ENCODE peak calls at places on chromosomes 16 and 17, in seven cellular contexts. R, S, X, C, U, W and T are unnamed samples. For H3K4me1, the result is how much of the 10 kb centered on the place peaks cover.

GRCh38 chr16:74199066-74199841 is 97.4 kb upstream of the PSMD7 start:
- DNase-seq in U (no peak), R (no peak), S (no peak), W (no peak), X (no peak), C (no peak), T (peak)

GRCh38 chr16:89319883-89320716 is 102.6 kb downstream of the ZNF778 start:
- DNase-seq in C (no peak), R (peak), W (no peak), U (peak), X (peak), S (peak), T (peak)

GRCh38 chr17:27418366-27418615 is 38.0 kb upstream of the KSR1 start:
- DNase-seq in S (no peak), R (no peak), W (no peak), X (no peak), U (no peak), C (no peak), T (no peak)

GRCh38 chr17:47096343-47096742 is 92.8 kb downstream of the CDC27 start:
- DNase-seq in W (no peak), S (no peak), C (no peak), U (no peak), X (no peak), R (no peak), T (no peak)

GRCh38 chr16:71526111-71526998 is at the start of gene CHST4:
- DNase-seq in X (peak), R (no peak), U (no peak), C (no peak), W (no peak), S (no peak), T (no peak)

GRCh38 chr17:1126801-1127550 is 52.8 kb downstream of the ABR start:
- DNase-seq in X (no peak), S (no peak), U (no peak), C (no peak), W (no peak), R (no peak), T (no peak)

GRCh38 chr16:83393196-83393981 is 414.4 kb upstream of the HSBP1 start:
- DNase-seq in X (no peak), S (no peak), C (no peak), U (no peak), W (no peak), R (no peak), T (no peak)

GRCh38 chr16:12455287-12455798 is 348.3 kb downstream of the CPPED1 start:
- DNase-seq in X (peak), R (peak), S (peak), C (peak), U (peak), W (peak), T (peak)

GRCh38 chr17:30468465-30468864 is 8.7 kb upstream of the GOSR1 start:
- DNase-seq in W (no peak), R (no peak), C (no peak), U (no peak), X (no peak), S (no peak), T (no peak)

GRCh38 chr17:28406478-28406824 is 439 bp upstream of the SLC46A1 start:
- DNase-seq in W (no peak), C (peak), R (no peak), X (peak), S (no peak), U (no peak), T (no peak)

GRCh38 chr16:22206847-22207714 is 1.0 kb downstream of the EEF2K start:
- DNase-seq in X (peak), W (no peak), C (peak), S (peak), U (peak), R (peak), T (peak)

GRCh38 chr17:75704963-75705875 is 16.0 kb upstream of the ITGB4 start:
- DNase-seq in U (peak), C (no peak), X (no peak), R (no peak), W (no peak), S (no peak), T (no peak)

GRCh38 chr17:63700528-63701441 is 860 bp upstream of the LIMD2 start:
- DNase-seq in U (peak), S (peak), X (peak), C (peak), R (peak), W (no peak), T (peak)

GRCh38 chr17:47276868-47277267 is 23.2 kb downstream of the ITGB3 start:
- DNase-seq in C (peak), W (no peak), X (peak), U (no peak), R (no peak), S (no peak), T (peak)

GRCh38 chr17:1561420-1562177 is 993 bp downstream of the PITPNA start:
- DNase-seq in R (peak), U (peak), X (no peak), C (no peak), W (no peak), S (peak), T (peak)

GRCh38 chr17:8073627-8074485 is 13.7 kb downstream of the ALOX12B start:
- DNase-seq in X (peak), C (peak), R (peak), W (peak), U (peak), S (peak), T (peak)

GRCh38 chr17:63040816-63041215 is 74.8 kb downstream of the TANC2 start:
- DNase-seq in C (no peak), W (no peak), U (no peak), X (no peak), S (no peak), R (no peak), T (no peak)

GRCh38 chr17:5800646-5801045 is 216.3 kb upstream of the NLRP1 start:
- DNase-seq in U (no peak), X (peak), S (no peak), C (no peak), R (no peak), W (no peak), T (no peak)

GRCh38 chr17:33521784-33522183 is 228.7 kb upstream of the ASIC2 start:
- DNase-seq in X (peak), U (peak), C (peak), R (peak), S (no peak), W (no peak), T (peak)

GRCh38 chr16:28130099-28131088 is 66.9 kb upstream of the GSG1L start:
- DNase-seq in R (no peak), W (no peak), S (no peak), X (no peak), U (no peak), C (no peak), T (no peak)

GRCh38 chr17:64635647-64636305 is 26.3 kb downstream of the SMURF2 start:
- DNase-seq in W (no peak), X (no peak), R (no peak), S (no peak), U (no peak), C (no peak), T (no peak)

GRCh38 chr16:74635303-74635702 is 28.4 kb upstream of the GLG1 start:
- DNase-seq in C (no peak), R (no peak), W (no peak), S (no peak), X (no peak), U (no peak), T (peak)

GRCh38 chr16:58041628-58041955 is 16.0 kb downstream of the MMP15 start:
- DNase-seq in U (peak), X (no peak), C (no peak), S (no peak), R (peak), W (no peak), T (no peak)

GRCh38 chr16:52912565-52913173 is 140.0 kb downstream of the CHD9NB start:
- DNase-seq in X (peak), U (no peak), C (peak), R (peak), W (peak), S (no peak), T (peak)

GRCh38 chr17:37358098-37358829 is 17.5 kb upstream of the C17orf78 start:
- DNase-seq in W (no peak), C (peak), S (peak), U (no peak), R (peak), X (peak), T (peak)

GRCh38 chr16:22315979-22316378 is 18.8 kb downstream of the POLR3E start:
- DNase-seq in S (no peak), X (no peak), R (no peak), W (no peak), C (no peak), U (no peak), T (peak)

GRCh38 chr17:43025290-43025657 is 243 bp downstream of the RND2 start:
- DNase-seq in U (no peak), R (no peak), W (no peak), C (no peak), X (no peak), S (no peak), T (no peak)

GRCh38 chr17:43027091-43028032 is 2.3 kb downstream of the RND2 start:
- DNase-seq in U (no peak), X (no peak), S (no peak), R (no peak), W (no peak), C (no peak), T (no peak)

GRCh38 chr17:43026610-43027009 is 1.6 kb downstream of the RND2 start:
- DNase-seq in R (no peak), X (no peak), C (no peak), U (no peak), W (no peak), S (no peak), T (no peak)

GRCh38 chr17:43025766-43026537 is 921 bp downstream of the RND2 start:
- DNase-seq in S (no peak), U (no peak), X (no peak), C (no peak), W (no peak), R (no peak), T (no peak)

GRCh38 chr17:43024407-43025289 is at the start of gene RND2:
- DNase-seq in C (peak), X (peak), S (peak), W (peak), R (peak), U (peak), T (peak)
- H3K4me1 ChIP-seq in C (under half), X (under half), S (under half), W (under half), R (under half), U (under half), T (under half)

DNA sequence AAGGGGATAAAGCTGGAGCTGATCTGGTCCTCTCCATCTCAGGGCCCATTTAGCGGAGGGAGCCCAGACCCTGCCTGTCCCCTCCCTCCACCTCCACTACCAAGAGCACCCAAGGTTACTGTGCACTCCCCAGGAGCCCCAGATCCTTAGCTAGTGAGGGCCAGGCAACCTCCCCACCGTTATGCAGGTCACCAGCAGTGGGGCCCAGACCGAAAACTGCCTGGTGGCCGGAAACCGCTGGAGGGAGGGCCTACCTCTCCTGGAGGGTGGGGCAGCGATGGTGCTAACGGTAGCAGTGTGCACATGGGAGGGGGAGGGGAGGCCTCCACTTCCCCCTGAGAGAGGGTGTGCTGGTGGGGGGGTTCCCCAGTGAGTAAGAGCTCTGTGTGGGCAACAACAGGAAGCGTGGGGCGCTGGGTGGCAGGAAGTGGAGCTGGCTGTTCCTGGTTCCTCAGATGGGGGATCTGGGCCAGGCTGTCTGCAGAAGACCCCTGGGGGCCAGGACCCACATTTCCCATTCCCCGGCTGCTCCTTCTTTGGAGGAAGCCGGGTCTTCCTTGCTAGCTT is 4.4 kb downstream of the FMNL1 start:
- DNase-seq in R (peak), C (peak), S (peak), U (no peak), X (peak), W (no peak), T (peak)
- TF ChIP-seq POLR2A in R (no peak), C (no peak), S (peak), U (no peak), X (no peak), W (no peak), T (no peak)

GRCh38 chr17:40349477-40350409 is 14.8 kb downstream of the GJD3 start:
- DNase-seq in S (peak), X (peak), C (no peak), R (peak), U (no peak), W (no peak), T (no peak)
- H3K4me1 ChIP-seq in S (half or more), X (half or more), C (half or more), R (half or more), U (half or more), W (under half), T (under half)

DNA sequence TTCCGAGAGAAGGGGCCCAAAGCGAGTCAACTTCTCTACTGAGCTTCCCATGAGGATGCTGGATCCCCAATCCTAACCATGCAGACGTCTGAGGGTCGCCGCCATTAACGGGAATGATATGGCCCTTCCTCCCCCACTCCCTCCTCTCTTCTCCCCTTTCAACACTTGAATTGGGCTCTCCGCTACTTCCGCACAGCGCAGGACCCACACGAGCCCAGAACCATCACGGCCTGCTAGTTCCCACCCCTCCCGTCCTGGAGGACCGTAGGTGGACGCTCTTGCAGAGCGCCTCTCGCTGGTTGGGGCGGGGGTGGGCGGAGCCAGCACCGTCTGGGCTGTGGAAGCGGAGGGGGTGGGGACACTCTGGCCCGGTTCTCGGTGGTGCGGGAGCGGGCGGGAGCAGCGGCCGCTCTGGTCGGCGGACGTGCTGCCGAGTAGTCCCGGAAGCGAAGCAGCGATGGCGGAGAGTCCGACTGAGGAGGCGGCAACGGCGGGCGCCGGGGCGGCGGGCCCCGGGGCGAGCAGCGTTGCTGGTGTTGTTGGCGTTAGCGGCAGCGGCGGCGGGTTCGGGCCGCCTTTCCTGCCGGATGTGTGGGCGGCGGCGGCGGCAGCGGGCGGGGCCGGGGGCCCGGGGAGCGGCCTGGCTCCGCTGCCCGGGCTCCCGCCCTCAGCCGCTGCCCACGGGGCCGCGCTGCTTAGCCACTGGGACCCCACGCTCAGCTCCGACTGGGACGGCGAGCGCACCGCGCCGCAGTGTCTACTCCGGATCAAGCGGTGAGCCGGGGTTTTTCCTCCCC is at the start of gene UBE2Z:
- DNase-seq in R (peak), U (peak), X (peak), C (peak), S (peak), W (peak), T (peak)
- TF ChIP-seq POLR2A in R (peak), U (no peak), X (peak), C (no peak), S (peak), W (peak), T (peak)

GRCh38 chr17:72713701-72714100 is 378.8 kb downstream of the SLC39A11 start:
- DNase-seq in X (no peak), S (no peak), U (no peak), W (no peak), R (no peak), C (no peak), T (no peak)
- H3K4me1 ChIP-seq in X (under half), S (under half), U (under half), W (under half), R (under half), C (under half), T (under half)

GRCh38 chr17:48601184-48601527 is 3.6 kb downstream of the HOXB6 start:
- DNase-seq in X (no peak), R (no peak), S (no peak), W (no peak), C (no peak), U (no peak), T (no peak)

GRCh38 chr17:48600244-48601098 is 4.3 kb downstream of the HOXB6 start:
- DNase-seq in W (no peak), C (no peak), X (no peak), R (no peak), U (no peak), S (no peak), T (no peak)

GRCh38 chr17:48599373-48599772 is 5.4 kb downstream of the HOXB6 start:
- DNase-seq in S (no peak), C (no peak), X (no peak), W (no peak), R (no peak), U (no peak), T (no peak)

GRCh38 chr17:48603959-48604769 is 622 bp downstream of the HOXB6 start:
- DNase-seq in S (peak), R (no peak), U (peak), C (no peak), W (peak), X (no peak), T (no peak)

GRCh38 chr17:48601528-48602430 is 3.0 kb downstream of the HOXB6 start:
- DNase-seq in X (no peak), R (no peak), W (no peak), U (peak), C (no peak), S (no peak), T (no peak)
- TF ChIP-seq POLR2A in X (no peak), R (no peak), W (no peak), U (no peak), C (no peak), S (no peak), T (no peak)

DNA sequence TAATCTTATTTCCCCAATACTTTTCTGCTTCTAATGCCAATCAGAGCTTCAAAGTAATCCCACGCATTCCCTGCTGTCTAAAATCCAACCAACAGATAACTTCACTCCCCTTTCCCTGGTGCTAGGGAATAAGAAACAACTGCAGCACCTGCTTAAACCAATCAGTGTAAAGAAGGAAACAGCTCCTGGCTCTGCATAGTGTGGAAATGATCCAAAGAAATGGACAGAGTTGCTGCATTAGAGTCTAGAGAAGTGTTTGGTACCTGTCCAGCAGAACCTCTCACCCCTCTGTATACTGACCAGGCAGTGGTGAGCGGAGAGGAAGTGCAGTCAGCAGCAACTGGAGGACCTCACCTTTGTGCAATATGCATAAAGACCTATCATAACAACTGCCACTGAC is 85.5 kb downstream of the NCOR1 start:
- DNase-seq in C (no peak), X (no peak), R (no peak), U (no peak), S (no peak), W (no peak), T (no peak)
- H3K4me1 ChIP-seq in C (under half), X (under half), R (under half), U (under half), S (under half), W (under half), T (under half)

GRCh38 chr16:56611281-56611833 is 3.0 kb downstream of the MT2A start:
- DNase-seq in U (no peak), R (peak), X (peak), S (peak), C (peak), W (peak), T (peak)

GRCh38 chr16:56610609-56611111 is 2.3 kb downstream of the MT2A start:
- DNase-seq in U (no peak), W (no peak), X (no peak), C (no peak), R (no peak), S (no peak), T (no peak)

GRCh38 chr16:56608876-56609462 is 585 bp downstream of the MT2A start:
- DNase-seq in S (no peak), W (no peak), C (no peak), U (peak), X (no peak), R (no peak), T (no peak)

GRCh38 chr16:56609463-56609921 is 1.1 kb downstream of the MT2A start:
- DNase-seq in W (peak), U (no peak), C (peak), X (peak), R (peak), S (peak), T (peak)

DNA sequence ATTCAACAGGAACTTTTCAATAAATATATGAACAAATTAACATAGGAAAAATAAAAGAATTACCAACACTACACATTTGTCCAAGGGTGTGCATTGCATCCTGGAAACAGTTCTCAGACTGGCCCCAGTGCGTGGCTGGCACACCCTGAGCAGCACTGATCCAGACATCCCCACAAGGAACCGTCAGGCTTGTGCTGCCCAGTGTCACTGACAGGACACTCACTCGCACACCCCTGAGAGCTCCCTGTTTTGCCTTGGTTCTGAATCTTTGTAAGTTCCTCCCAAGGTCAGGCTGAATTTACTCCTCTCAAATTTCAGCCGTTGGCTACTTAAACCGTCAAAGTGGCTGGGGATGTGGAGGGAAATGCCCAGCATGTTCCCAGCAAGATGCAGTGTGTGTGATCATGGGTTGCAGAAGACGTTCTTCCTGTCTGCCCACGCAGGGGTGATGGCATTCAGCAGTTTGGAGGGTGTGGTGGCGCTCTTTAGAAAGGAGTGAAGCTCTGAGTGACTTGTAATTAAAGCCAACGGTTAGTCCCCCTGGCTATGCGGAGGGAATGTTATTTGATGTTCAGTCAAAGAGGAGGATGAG is 1.7 kb downstream of the MT2A start:
- DNase-seq in U (no peak), C (peak), R (peak), X (peak), S (peak), W (peak), T (no peak)
- TF ChIP-seq POLR2A in U (no peak), C (no peak), R (peak), X (peak), S (no peak), W (peak), T (peak)